ENCODE peak calls at places on chromosome X, in ten cellular contexts. D is NCI-H345; H is fibroblast of pulmonary artery; F is T-helper 2 cell treated with Interferon-gamma antibody and Interleukin-4, amounts not matched to agents 5 μg/mL and 100 μg/mL, for 36 hours; B is NCI-H1092 treated with DMSO at 0.1 percent for 48 hours; U is HS-5; R is AML-193; K is GM20000; V is mesothelial cell of epicardium; Z is left colon. Q is an unnamed sample.

GRCh38 chrX:151370906-151371305 is 26.1 kb upstream of the VMA21 start:
- DNase-seq in D (no peak), H (peak; percentile 2), F (no peak), B (no peak), U (no peak), R (no peak), K (no peak), V (no peak), Z (no peak), Q (no peak)

GRCh38 chrX:153495362-153495751 is 577 bp downstream of the BGN start:
- DNase-seq in D (peak; percentile 30), H (peak; percentile 49), F (no peak), B (no peak), U (no peak), R (no peak), K (no peak), V (no peak), Z (no peak), Q (no peak)

GRCh38 chrX:41384041-41384705 is 50.2 kb downstream of the DDX3X start:
- DNase-seq in D (no peak), H (peak; percentile 87), F (peak; percentile 29), B (no peak), U (peak; percentile 34), R (peak; percentile 71), K (no peak), V (no peak), Z (peak; percentile 76), Q (peak; percentile 80)

GRCh38 chrX:54237014-54237413 is 54.0 kb upstream of the FAM120C start:
- DNase-seq in D (no peak), H (no peak), F (no peak), B (no peak), U (no peak), R (no peak), K (no peak), V (no peak), Z (no peak), Q (no peak)

GRCh38 chrX:47175588-47175980 is 18.0 kb upstream of the UBA1 start:
- DNase-seq in D (no peak), H (no peak), F (no peak), B (no peak), U (no peak), R (no peak), K (no peak), V (no peak), Z (no peak), Q (no peak)

GRCh38 chrX:123083924-123084323 is 100.2 kb upstream of the GRIA3 start:
- DNase-seq in D (no peak), H (peak; percentile 35), F (no peak), B (no peak), U (peak; percentile 25), R (no peak), K (no peak), V (no peak), Z (no peak), Q (no peak)

GRCh38 chrX:39527045-39527444 is 570.7 kb downstream of the BCOR start:
- DNase-seq in D (no peak), H (peak; percentile 53), F (no peak), B (no peak), U (peak; percentile 32), R (no peak), K (no peak), V (no peak), Z (no peak), Q (no peak)

GRCh38 chrX:15292861-15293260 is 22.6 kb downstream of the ASB11 start:
- DNase-seq in D (no peak), H (no peak), F (no peak), B (no peak), U (peak; percentile 36), R (no peak), K (no peak), V (no peak), Z (no peak), Q (no peak)

GRCh38 chrX:154030266-154030665 is 10.6 kb upstream of the IRAK1 start:
- DNase-seq in D (no peak), H (no peak), F (no peak), B (no peak), U (no peak), R (no peak), K (no peak), V (no peak), Z (no peak), Q (no peak)

GRCh38 chrX:106331606-106332005 is 163.5 kb downstream of the PWWP3B start:
- DNase-seq in D (no peak), H (no peak), F (no peak), B (no peak), U (no peak), R (no peak), K (no peak), V (no peak), Z (no peak), Q (no peak)

GRCh38 chrX:45992402-45993123 is 552.7 kb downstream of the ZNF674 start:
- DNase-seq in D (no peak), H (no peak), F (no peak), B (no peak), U (no peak), R (no peak), K (no peak), V (no peak), Z (no peak), Q (no peak)

GRCh38 chrX:8731579-8732395 is at the start of gene ANOS1:
- DNase-seq in D (peak; percentile 41), H (peak; percentile 19), F (no peak), B (peak; percentile 32), U (no peak), R (no peak), K (no peak), V (peak; percentile 59), Z (no peak), Q (peak; percentile 80)

GRCh38 chrX:136272325-136272724 is 21.1 kb upstream of the MAP7D3 start:
- DNase-seq in D (no peak), H (no peak), F (no peak), B (no peak), U (no peak), R (no peak), K (no peak), V (no peak), Z (no peak), Q (no peak)

GRCh38 chrX:57821703-57822375 is 88.4 kb downstream of the ZXDA start:
- DNase-seq in D (peak; percentile 66), H (peak; percentile 76), F (peak; percentile 7), B (peak; percentile 73), U (peak; percentile 18), R (peak; percentile 38), K (peak; percentile 18), V (no peak), Z (peak; percentile 7), Q (peak; percentile 32)

GRCh38 chrX:16155586-16155985 is 11.7 kb upstream of the MAGEB17 start:
- DNase-seq in D (peak; percentile 85), H (no peak), F (no peak), B (peak; percentile 81), U (no peak), R (no peak), K (no peak), V (no peak), Z (no peak), Q (no peak)

GRCh38 chrX:124211312-124211942 is 121.0 kb upstream of the TEX13D start:
- DNase-seq in D (peak; percentile 26), H (peak; percentile 20), F (peak; percentile 16), B (peak; percentile 33), U (no peak), R (peak; percentile 40), K (peak; percentile 32), V (no peak), Z (no peak), Q (no peak)

GRCh38 chrX:33949300-33949699 is 182.8 kb downstream of the FAM47A start:
- DNase-seq in D (no peak), H (no peak), F (no peak), B (no peak), U (no peak), R (no peak), K (no peak), V (no peak), Z (no peak), Q (no peak)

GRCh38 chrX:9875801-9876200 is 89.6 kb downstream of the SHROOM2 start:
- DNase-seq in D (no peak), H (no peak), F (no peak), B (no peak), U (no peak), R (no peak), K (no peak), V (no peak), Z (no peak), Q (no peak)

GRCh38 chrX:146881521-146881920 is 67.0 kb upstream of the CXorf51A start:
- DNase-seq in D (no peak), H (no peak), F (no peak), B (no peak), U (no peak), R (no peak), K (no peak), V (no peak), Z (no peak), Q (no peak)

GRCh38 chrX:100445593-100445992 is 35.5 kb upstream of the PCDH19 start:
- DNase-seq in D (no peak), H (no peak), F (no peak), B (no peak), U (no peak), R (no peak), K (no peak), V (no peak), Z (no peak), Q (no peak)

Q was measured in lung.